ENCODE peak calls at places on chromosomes 13 and 19, in six cellular contexts. One of them, this sample, is unnamed. For H3K4me1, the result is how much of the 10 kb centered on the place peaks cover.

GRCh38 chr19:5166262-5166661 is 174.3 kb downstream of the PTPRS start:
- DNase-seq in colonic mucosa: no peak
- DNase-seq in HCT116: no peak
- DNase-seq in upper lobe of right lung: no peak
- DNase-seq in K562: no peak
- DNase-seq in A673: no peak
- DNase-seq in this sample: no peak

GRCh38 chr13:84672616-84673015 is 790.3 kb upstream of the SLITRK1 start:
- DNase-seq in colonic mucosa: no peak
- DNase-seq in HCT116: no peak
- DNase-seq in upper lobe of right lung: no peak
- DNase-seq in K562: no peak
- DNase-seq in A673: no peak
- DNase-seq in this sample: no peak

GRCh38 chr13:113404366-113404722 is 40.4 kb upstream of the GRTP1 start:
- DNase-seq in colonic mucosa: no peak
- DNase-seq in HCT116: no peak
- DNase-seq in upper lobe of right lung: no peak
- DNase-seq in K562: no peak
- DNase-seq in A673: no peak
- DNase-seq in this sample: no peak

GRCh38 chr19:57192064-57192395 is 730 bp downstream of the ZNF264 start:
- DNase-seq in colonic mucosa: no peak
- DNase-seq in HCT116: no peak
- DNase-seq in upper lobe of right lung: no peak
- DNase-seq in K562: no peak
- DNase-seq in A673: peak
- DNase-seq in this sample: no peak

GRCh38 chr13:102758842-102759241 is 14.7 kb downstream of the TEX30 start:
- DNase-seq in colonic mucosa: no peak
- DNase-seq in HCT116: no peak
- DNase-seq in upper lobe of right lung: no peak
- DNase-seq in K562: no peak
- DNase-seq in A673: no peak
- DNase-seq in this sample: no peak

GRCh38 chr13:72205773-72206172 is 338.8 kb upstream of the DACH1 start:
- DNase-seq in colonic mucosa: no peak
- DNase-seq in HCT116: peak
- DNase-seq in upper lobe of right lung: no peak
- DNase-seq in K562: no peak
- DNase-seq in A673: no peak
- DNase-seq in this sample: no peak

GRCh38 chr13:40377783-40378182 is 288.7 kb downstream of the FOXO1 start:
- DNase-seq in colonic mucosa: no peak
- DNase-seq in HCT116: no peak
- DNase-seq in upper lobe of right lung: no peak
- DNase-seq in K562: no peak
- DNase-seq in A673: no peak
- DNase-seq in this sample: no peak

GRCh38 chr13:33017410-33017929 is 1.2 kb downstream of the KL start:
- DNase-seq in colonic mucosa: peak
- DNase-seq in HCT116: no peak
- DNase-seq in upper lobe of right lung: no peak
- DNase-seq in K562: peak
- DNase-seq in A673: peak
- DNase-seq in this sample: no peak

GRCh38 chr13:36432106-36432544 is at the start of gene CCNA1:
- DNase-seq in colonic mucosa: peak
- DNase-seq in HCT116: no peak
- DNase-seq in upper lobe of right lung: peak
- DNase-seq in K562: peak
- DNase-seq in A673: peak
- DNase-seq in this sample: no peak

GRCh38 chr19:56423276-56423984 is 19.3 kb downstream of the ZNF583 start:
- DNase-seq in colonic mucosa: no peak
- DNase-seq in HCT116: no peak
- DNase-seq in upper lobe of right lung: no peak
- DNase-seq in K562: no peak
- DNase-seq in A673: no peak
- DNase-seq in this sample: no peak

GRCh38 chr13:98820744-98821371 is 68.4 kb upstream of the SLC15A1 start:
- DNase-seq in colonic mucosa: no peak
- DNase-seq in HCT116: no peak
- DNase-seq in upper lobe of right lung: no peak
- DNase-seq in K562: no peak
- DNase-seq in A673: no peak
- DNase-seq in this sample: no peak
- H3K27ac ChIP-seq in colonic mucosa: no peak
- H3K27ac ChIP-seq in HCT116: no peak
- H3K27ac ChIP-seq in upper lobe of right lung: peak
- H3K27ac ChIP-seq in K562: no peak
- H3K27ac ChIP-seq in A673: peak
- H3K27ac ChIP-seq in this sample: peak

DNA sequence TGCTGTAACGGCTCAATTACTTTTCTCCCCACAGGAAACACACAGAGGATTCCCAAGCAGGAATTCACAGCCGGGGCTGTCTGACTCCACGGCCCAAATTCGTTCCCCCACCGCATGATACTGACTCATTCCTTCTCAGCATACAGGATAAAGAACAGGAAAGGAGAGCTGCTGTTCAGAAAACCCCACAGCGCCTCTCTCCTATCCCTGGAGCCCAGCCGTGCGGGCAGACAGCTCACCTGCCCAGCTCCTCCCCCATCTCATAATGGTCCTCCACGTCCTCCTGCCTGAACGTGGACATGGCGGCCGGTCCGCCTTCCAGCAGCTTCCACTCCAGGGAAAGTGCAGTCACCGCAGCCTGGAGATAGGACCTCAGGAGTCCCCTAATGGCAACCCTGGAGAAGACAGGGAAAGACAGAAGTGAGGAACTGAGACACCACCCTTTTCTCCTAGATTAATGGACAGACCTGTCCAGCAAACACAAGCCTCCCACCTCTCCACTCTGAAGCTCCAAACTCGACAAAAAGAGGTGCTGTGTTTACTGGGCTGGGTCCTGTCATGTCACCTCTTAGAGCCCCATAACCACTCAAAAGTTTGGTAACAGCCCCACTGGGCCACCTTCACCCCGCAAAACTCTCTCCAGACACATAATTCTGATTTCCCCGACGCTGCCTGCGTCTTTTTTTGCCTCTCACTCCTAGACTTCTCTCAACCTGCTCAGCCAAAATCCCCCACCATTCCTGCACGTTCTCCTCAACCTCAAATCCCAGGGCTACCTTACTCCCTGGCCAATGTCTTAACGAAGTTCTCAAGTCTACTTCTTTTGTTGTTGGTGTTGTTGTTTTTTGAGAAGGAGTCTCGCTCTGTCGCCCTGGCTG is 1.2 kb downstream of the DAPK3 start:
- DNase-seq in colonic mucosa: no peak
- DNase-seq in HCT116: no peak
- DNase-seq in upper lobe of right lung: no peak
- DNase-seq in K562: peak
- DNase-seq in A673: peak
- DNase-seq in this sample: no peak
- H3K4me1 ChIP-seq in colonic mucosa: under half
- H3K4me1 ChIP-seq in HCT116: under half
- H3K4me1 ChIP-seq in upper lobe of right lung: under half
- H3K4me1 ChIP-seq in K562: under half
- H3K4me1 ChIP-seq in A673: under half
- H3K4me1 ChIP-seq in this sample: under half

GRCh38 chr19:19033426-19034203 is at the start of the genes ARMC6 and SUGP2:
- DNase-seq in colonic mucosa: peak
- DNase-seq in HCT116: peak
- DNase-seq in upper lobe of right lung: peak
- DNase-seq in K562: peak
- DNase-seq in A673: peak
- DNase-seq in this sample: peak
- TF ChIP-seq CTCF in colonic mucosa: no peak
- TF ChIP-seq CTCF in HCT116: no peak
- TF ChIP-seq CTCF in upper lobe of right lung: peak
- TF ChIP-seq CTCF in K562: no peak
- TF ChIP-seq CTCF in A673: peak
- TF ChIP-seq CTCF in this sample: no peak

GRCh38 chr13:110279684-110280083 is 27.3 kb downstream of the COL4A1 start:
- DNase-seq in colonic mucosa: no peak
- DNase-seq in HCT116: no peak
- DNase-seq in upper lobe of right lung: no peak
- DNase-seq in K562: no peak
- DNase-seq in A673: no peak
- DNase-seq in this sample: no peak
- H3K27ac ChIP-seq in colonic mucosa: no peak
- H3K27ac ChIP-seq in HCT116: no peak
- H3K27ac ChIP-seq in upper lobe of right lung: no peak
- H3K27ac ChIP-seq in K562: no peak
- H3K27ac ChIP-seq in A673: no peak
- H3K27ac ChIP-seq in this sample: peak

DNA sequence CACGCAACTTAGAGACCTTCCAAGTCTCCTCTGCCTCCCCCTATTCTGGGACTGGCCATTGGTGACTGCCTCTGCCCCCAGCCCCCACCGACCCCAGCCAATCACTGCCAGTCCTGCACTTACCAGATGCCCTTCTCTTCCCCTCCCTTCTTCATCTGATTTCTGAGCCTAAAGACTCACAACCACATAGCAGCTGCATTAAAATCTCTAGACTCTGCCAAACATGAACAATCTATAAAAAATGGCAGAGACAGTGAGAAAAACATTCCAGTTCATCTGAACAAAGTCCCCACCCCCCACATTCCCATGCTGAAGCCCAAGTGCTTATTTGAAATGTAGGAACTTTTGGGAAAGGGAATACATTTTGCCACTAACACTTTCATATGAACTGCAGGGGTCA is 60.8 kb downstream of the KCTD12 start:
- DNase-seq in colonic mucosa: no peak
- DNase-seq in HCT116: no peak
- DNase-seq in upper lobe of right lung: no peak
- DNase-seq in K562: no peak
- DNase-seq in A673: no peak
- DNase-seq in this sample: no peak
- H3K4me1 ChIP-seq in colonic mucosa: under half
- H3K4me1 ChIP-seq in HCT116: under half
- H3K4me1 ChIP-seq in upper lobe of right lung: under half
- H3K4me1 ChIP-seq in K562: under half
- H3K4me1 ChIP-seq in A673: under half
- H3K4me1 ChIP-seq in this sample: under half

GRCh38 chr19:325937-326565 is 18.5 kb downstream of the MIER2 start:
- DNase-seq in colonic mucosa: no peak
- DNase-seq in HCT116: no peak
- DNase-seq in upper lobe of right lung: peak
- DNase-seq in K562: no peak
- DNase-seq in A673: no peak
- DNase-seq in this sample: no peak

GRCh38 chr19:327291-328024 is 17.1 kb downstream of the MIER2 start:
- DNase-seq in colonic mucosa: no peak
- DNase-seq in HCT116: no peak
- DNase-seq in upper lobe of right lung: peak
- DNase-seq in K562: no peak
- DNase-seq in A673: no peak
- DNase-seq in this sample: no peak

GRCh38 chr19:325173-325936 is 19.2 kb downstream of the MIER2 start:
- DNase-seq in colonic mucosa: no peak
- DNase-seq in HCT116: no peak
- DNase-seq in upper lobe of right lung: peak
- DNase-seq in K562: no peak
- DNase-seq in A673: no peak
- DNase-seq in this sample: no peak

GRCh38 chr19:328025-328505 is 16.5 kb downstream of the MIER2 start:
- DNase-seq in colonic mucosa: no peak
- DNase-seq in HCT116: peak
- DNase-seq in upper lobe of right lung: no peak
- DNase-seq in K562: peak
- DNase-seq in A673: no peak
- DNase-seq in this sample: no peak

GRCh38 chr19:326851-327250 is 17.7 kb downstream of the MIER2 start:
- DNase-seq in colonic mucosa: no peak
- DNase-seq in HCT116: no peak
- DNase-seq in upper lobe of right lung: peak
- DNase-seq in K562: no peak
- DNase-seq in A673: no peak
- DNase-seq in this sample: no peak
- TF ChIP-seq CTCF in colonic mucosa: no peak
- TF ChIP-seq CTCF in HCT116: no peak
- TF ChIP-seq CTCF in upper lobe of right lung: no peak
- TF ChIP-seq CTCF in K562: no peak
- TF ChIP-seq CTCF in A673: no peak
- TF ChIP-seq CTCF in this sample: no peak

This sample was measured in thoracic aorta.